ENCODE peak calls at places on chromosome 21, in ten cellular contexts. R is GM23248, H is hypothalamus, P is HFF-Myc, Y is lower lobe of right lung, W is HCT116, V is Right ventricle myocardium inferior, M is NCI-H1092, J is epithelial cell of prostate, G is AG10803. O is an unnamed sample.

GRCh38 chr21:44258056-44258725 is 3.5 kb downstream of the DNMT3L start:
- DNase-seq in G (no peak), P (no peak), J (no peak), W (no peak), H (no peak), M (no peak), V (no peak), Y (no peak), R (no peak), O (no peak)

GRCh38 chr21:42063578-42064521 is 7.3 kb upstream of the UMODL1 start:
- DNase-seq in P (no peak), W (no peak), R (no peak), G (no peak), M (no peak), H (no peak), V (peak), Y (peak), J (peak), O (no peak)

GRCh38 chr21:32951041-32951440 is 74.7 kb upstream of the OLIG2 start:
- DNase-seq in M (no peak), G (no peak), H (no peak), P (no peak), J (no peak), R (no peak), V (no peak), Y (no peak), W (no peak), O (no peak)

GRCh38 chr21:34280389-34280795 is 83.4 kb upstream of the KCNE2 start:
- DNase-seq in R (peak), W (no peak), M (no peak), Y (no peak), P (no peak), H (no peak), J (no peak), G (peak), V (peak), O (no peak)

GRCh38 chr21:44753357-44753756 is 42.0 kb upstream of the TSPEAR start:
- DNase-seq in H (no peak), M (no peak), W (no peak), R (no peak), G (no peak), P (no peak), V (no peak), J (no peak), Y (no peak), O (no peak)

GRCh38 chr21:38234395-38235142 is 22.2 kb upstream of the KCNJ15 start:
- DNase-seq in G (no peak), M (no peak), W (no peak), R (no peak), P (no peak), H (no peak), V (no peak), Y (no peak), J (peak), O (no peak)

GRCh38 chr21:45818904-45819285 is 162.7 kb upstream of the COL6A1 start:
- DNase-seq in V (no peak), R (peak), Y (no peak), W (no peak), J (peak), M (no peak), G (peak), H (no peak), P (peak), O (no peak)

GRCh38 chr21:39564200-39564599 is 48.5 kb upstream of the B3GALT5 start:
- DNase-seq in P (no peak), H (no peak), M (peak), W (no peak), V (no peak), J (no peak), Y (no peak), R (no peak), G (no peak), O (no peak)

GRCh38 chr21:34126269-34126668 is 52.9 kb downstream of the MRPS6 start:
- DNase-seq in J (peak), V (no peak), P (peak), R (peak), H (no peak), W (no peak), G (peak), Y (no peak), M (no peak), O (no peak)

GRCh38 chr21:32645261-32646182 is 33.3 kb upstream of the CFAP298 start:
- DNase-seq in Y (no peak), M (no peak), H (no peak), G (no peak), R (no peak), W (no peak), V (no peak), J (no peak), P (no peak), O (no peak)

GRCh38 chr21:44955141-44955802 is 15.4 kb downstream of the SLX9 start:
- DNase-seq in W (no peak), M (no peak), J (no peak), Y (peak), G (no peak), P (no peak), H (no peak), R (no peak), V (no peak), O (no peak)

GRCh38 chr21:14382486-14382834 is 486 bp downstream of the HSPA13 start:
- DNase-seq in W (no peak), J (no peak), H (no peak), R (peak), P (peak), G (peak), Y (no peak), V (no peak), M (no peak), O (no peak)

GRCh38 chr21:42309753-42310213 is 5.4 kb downstream of the TFF3 start:
- DNase-seq in V (no peak), P (peak), Y (peak), H (peak), R (peak), G (no peak), M (peak), W (peak), J (no peak), O (no peak)

GRCh38 chr21:38857152-38857825 is 51.6 kb downstream of the ETS2 start:
- DNase-seq in H (no peak), V (no peak), G (no peak), P (no peak), J (no peak), M (no peak), W (no peak), R (no peak), Y (no peak), O (no peak)

GRCh38 chr21:26389971-26390641 is 183.0 kb downstream of the CYYR1 start:
- DNase-seq in R (peak), M (no peak), G (peak), P (peak), H (no peak), W (peak), Y (no peak), J (peak), V (no peak), O (no peak)

GRCh38 chr21:41678016-41678935 is 88.6 kb downstream of the RIPK4 start:
- DNase-seq in J (peak), H (no peak), Y (peak), G (no peak), W (peak), R (peak), P (no peak), V (no peak), M (peak), O (peak)

O was measured in NCI-H187 treated with DMSO at 0.1 percent for 48 hours.